ENCODE peak calls at places on chromosomes 6 and 20, in nine cellular contexts. K is RWPE1; C is GM23248; V is epithelial cell of prostate; W is esophagus squamous epithelium; Y is heart left ventricle; E is fibroblast of lung; T is IMR-90; N is CD8-positive, alpha-beta T cell. S is an unnamed sample.

GRCh38 chr6:151695181-151695580 is 112.3 kb upstream of the ESR1 start:
- DNase-seq in K (peak; percentile 75), C (no peak), V (peak; percentile 40), W (no peak), Y (no peak), E (no peak), T (no peak), N (no peak), S (no peak)

GRCh38 chr20:4109587-4109986 is 94.2 kb upstream of the RNF24 start:
- DNase-seq in K (no peak), C (peak; percentile 26), V (no peak), W (no peak), Y (no peak), E (no peak), T (no peak), N (no peak), S (no peak)

GRCh38 chr20:21315138-21315537 is 12.0 kb downstream of the XRN2 start:
- DNase-seq in K (peak; percentile 53), C (peak; percentile 92), V (peak; percentile 77), W (no peak), Y (no peak), E (peak; percentile 94), T (peak; percentile 78), N (no peak), S (no peak)

GRCh38 chr20:36218380-36219064 is 17.8 kb upstream of the AAR2 start:
- DNase-seq in K (no peak), C (no peak), V (no peak), W (no peak), Y (no peak), E (no peak), T (no peak), N (no peak), S (no peak)

GRCh38 chr20:1684872-1685271 is 27.3 kb upstream of the SIRPG start:
- DNase-seq in K (no peak), C (no peak), V (no peak), W (no peak), Y (no peak), E (no peak), T (no peak), N (no peak), S (no peak)

GRCh38 chr20:53642196-53643030 is 48.8 kb upstream of the ZNF217 start:
- DNase-seq in K (peak; percentile 55), C (peak; percentile 72), V (peak; percentile 73), W (no peak), Y (peak; percentile 48), E (peak; percentile 68), T (peak; percentile 50), N (peak; percentile 6), S (peak; percentile 71)

GRCh38 chr6:158560787-158561246 is 926 bp downstream of the TMEM181 start:
- DNase-seq in K (no peak), C (peak; percentile 76), V (no peak), W (no peak), Y (no peak), E (peak; percentile 30), T (no peak), N (no peak), S (peak; percentile 56)

GRCh38 chr20:63536241-63536977 is 767 bp downstream of the PTK6 start:
- DNase-seq in K (peak; percentile 95), C (peak; percentile 89), V (no peak), W (no peak), Y (peak; percentile 33), E (no peak), T (peak; percentile 29), N (no peak), S (no peak)

GRCh38 chr6:115753446-115753845 is 307.2 kb downstream of the FRK start:
- DNase-seq in K (no peak), C (no peak), V (no peak), W (no peak), Y (no peak), E (no peak), T (no peak), N (no peak), S (no peak)

GRCh38 chr6:52530351-52530750 is 46.5 kb downstream of the TRAM2 start:
- DNase-seq in K (no peak), C (no peak), V (no peak), W (no peak), Y (no peak), E (no peak), T (no peak), N (no peak), S (no peak)

GRCh38 chr6:74170118-74170517 is 474.1 kb downstream of the CD109 start:
- DNase-seq in K (peak; percentile 16), C (peak; percentile 45), V (peak; percentile 66), W (no peak), Y (no peak), E (peak; percentile 84), T (peak; percentile 99), N (no peak), S (no peak)

GRCh38 chr20:53692465-53693067 is 98.9 kb upstream of the ZNF217 start:
- DNase-seq in K (no peak), C (peak; percentile 96), V (no peak), W (no peak), Y (peak; percentile 48), E (peak; percentile 96), T (peak; percentile 86), N (no peak), S (no peak)

GRCh38 chr6:52157301-52157930 is 28.8 kb upstream of the IL17A start:
- DNase-seq in K (no peak), C (peak; percentile 75), V (no peak), W (no peak), Y (no peak), E (peak; percentile 7), T (peak; percentile 3), N (no peak), S (no peak)

GRCh38 chr6:42104807-42105713 is 37.4 kb downstream of the C6orf132 start:
- DNase-seq in K (no peak), C (no peak), V (no peak), W (no peak), Y (no peak), E (no peak), T (no peak), N (no peak), S (no peak)

GRCh38 chr6:168616807-168617756 is 176.1 kb downstream of the SMOC2 start:
- DNase-seq in K (peak; percentile 49), C (no peak), V (no peak), W (no peak), Y (peak; percentile 66), E (no peak), T (no peak), N (no peak), S (peak; percentile 50)

GRCh38 chr6:157813757-157814455 is 9.1 kb upstream of the SNX9 start:
- DNase-seq in K (no peak), C (peak; percentile 85), V (no peak), W (no peak), Y (no peak), E (peak; percentile 93), T (peak; percentile 82), N (no peak), S (no peak)

GRCh38 chr6:33905081-33905609 is 101.3 kb upstream of the MLN start:
- DNase-seq in K (no peak), C (no peak), V (no peak), W (no peak), Y (no peak), E (no peak), T (no peak), N (peak; percentile 37), S (no peak)

GRCh38 chr6:110356778-110357177 is 1.4 kb downstream of the METTL24 start:
- DNase-seq in K (no peak), C (no peak), V (no peak), W (no peak), Y (no peak), E (no peak), T (no peak), N (no peak), S (no peak)

GRCh38 chr6:147507162-147508072 is 1.1 kb upstream of the SAMD5 start:
- DNase-seq in K (peak; percentile 22), C (peak; percentile 37), V (no peak), W (no peak), Y (peak; percentile 32), E (peak; percentile 13), T (no peak), N (no peak), S (peak; percentile 34)

GRCh38 chr6:137043710-137044365 is 927 bp downstream of the IL20RA start:
- DNase-seq in K (peak; percentile 38), C (peak; percentile 70), V (no peak), W (no peak), Y (peak; percentile 44), E (peak; percentile 48), T (peak; percentile 28), N (no peak), S (peak; percentile 34)

GRCh38 chr20:38935285-38935684 is 9.1 kb downstream of the FAM83D start:
- DNase-seq in K (peak; percentile 46), C (peak; percentile 30), V (no peak), W (no peak), Y (no peak), E (no peak), T (no peak), N (no peak), S (no peak)

GRCh38 chr6:159151266-159151855 is 17.8 kb upstream of the FNDC1 start:
- DNase-seq in K (peak; percentile 56), C (peak; percentile 76), V (no peak), W (no peak), Y (no peak), E (peak; percentile 39), T (peak; percentile 58), N (no peak), S (peak; percentile 70)

GRCh38 chr20:33673115-33673410 is 1.2 kb downstream of the NECAB3 start:
- DNase-seq in K (no peak), C (no peak), V (no peak), W (no peak), Y (no peak), E (no peak), T (no peak), N (no peak), S (no peak)
- H3K27ac ChIP-seq in K (peak overlapping the region; percentile 84), C (no peak overlapping the region), V (no peak overlapping the region), W (peak overlapping the region; percentile 91), Y (no peak overlapping the region), E (no peak overlapping the region), T (peak overlapping the region; percentile 78), N (no peak overlapping the region), S (no peak overlapping the region)

GRCh38 chr6:90445533-90446108 is 141.3 kb downstream of the MAP3K7 start:
- DNase-seq in K (no peak), C (no peak), V (no peak), W (no peak), Y (no peak), E (no peak), T (no peak), N (no peak), S (no peak)
- H3K27ac ChIP-seq in K (no peak overlapping the region), C (no peak overlapping the region), V (no peak overlapping the region), W (no peak overlapping the region), Y (no peak overlapping the region), E (no peak overlapping the region), T (no peak overlapping the region), N (no peak overlapping the region), S (no peak overlapping the region)

DNA sequence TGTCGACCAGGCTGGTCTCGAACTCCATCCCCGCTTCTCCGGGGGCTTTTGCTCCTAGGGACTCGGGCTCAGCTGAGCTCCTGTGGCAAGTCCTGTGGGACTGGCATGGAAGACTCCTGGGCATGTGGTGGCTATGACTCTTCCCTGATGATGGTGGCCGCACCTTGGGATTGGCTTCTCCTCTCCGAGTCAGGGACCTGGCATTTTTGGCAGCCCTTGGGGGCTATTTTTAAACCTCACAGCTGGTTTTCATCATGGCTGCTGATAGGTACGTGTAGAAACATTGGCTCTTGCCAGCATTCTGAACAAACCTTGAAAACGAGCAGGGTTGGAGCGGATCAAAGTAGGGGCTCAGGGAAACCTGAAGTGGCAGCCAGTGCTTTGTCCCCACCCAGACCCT is 54.1 kb downstream of the RBM38 start:
- DNase-seq in K (no peak), C (peak; percentile 94), V (no peak), W (no peak), Y (peak; percentile 86), E (peak; percentile 54), T (peak; percentile 76), N (no peak), S (peak; percentile 41)
- H3K27ac ChIP-seq in K (no peak overlapping the region), C (no peak overlapping the region), V (no peak overlapping the region), W (peak overlapping the region; percentile 86), Y (no peak overlapping the region), E (no peak overlapping the region), T (no peak overlapping the region), N (no peak overlapping the region), S (no peak overlapping the region)

GRCh38 chr6:3335169-3335568 is 76.4 kb downstream of the PSMG4 start:
- DNase-seq in K (no peak), C (no peak), V (no peak), W (no peak), Y (no peak), E (no peak), T (no peak), N (no peak), S (no peak)
- H3K27ac ChIP-seq in K (no peak overlapping the region), C (no peak overlapping the region), V (no peak overlapping the region), W (no peak overlapping the region), Y (no peak overlapping the region), E (no peak overlapping the region), T (no peak overlapping the region), N (no peak overlapping the region), S (no peak overlapping the region)